ENCODE peak calls at places on chromosomes 11 and 22, in four cellular contexts. One of them, this sample, is unnamed.

GRCh38 chr11:15580056-15580774 is 465.5 kb downstream of the INSC start:
- DNase-seq in A549: no peak
- DNase-seq in GM12878: no peak
- DNase-seq in K562: peak; percentile 75
- DNase-seq in this sample: no peak

GRCh38 chr11:33919645-33920044 is 27.8 kb upstream of the LMO2 start:
- DNase-seq in A549: no peak
- DNase-seq in K562: no peak
- DNase-seq in GM12878: no peak
- DNase-seq in this sample: no peak

GRCh38 chr11:1281974-1282365 is 27.5 kb downstream of the TOLLIP start:
- DNase-seq in A549: no peak
- DNase-seq in K562: no peak
- DNase-seq in GM12878: no peak
- DNase-seq in this sample: no peak

GRCh38 chr22:41001722-41002122 is 50.5 kb downstream of the RBX1 start:
- DNase-seq in A549: peak; percentile 34
- DNase-seq in GM12878: no peak
- DNase-seq in K562: no peak
- DNase-seq in this sample: peak; percentile 44

GRCh38 chr22:32558681-32559355 is 84.2 kb downstream of the FBXO7 start:
- DNase-seq in GM12878: no peak
- DNase-seq in A549: peak; percentile 86
- DNase-seq in K562: no peak
- DNase-seq in this sample: peak; percentile 79

GRCh38 chr22:45159652-45160462 is 3.9 kb upstream of the NUP50 start:
- DNase-seq in K562: peak; percentile 17
- DNase-seq in A549: peak; percentile 22
- DNase-seq in GM12878: no peak
- DNase-seq in this sample: peak; percentile 38

GRCh38 chr11:62548545-62549335 is 2.1 kb upstream of the AHNAK start:
- DNase-seq in A549: peak; percentile 56
- DNase-seq in GM12878: no peak
- DNase-seq in K562: peak; percentile 52
- DNase-seq in this sample: no peak

GRCh38 chr11:74822187-74822586 is 73.5 kb downstream of the RNF169 start:
- DNase-seq in A549: no peak
- DNase-seq in GM12878: no peak
- DNase-seq in K562: no peak
- DNase-seq in this sample: peak; percentile 94

GRCh38 chr22:48039326-48039725 is 1276.9 kb downstream of the TBC1D22A start:
- DNase-seq in A549: no peak
- DNase-seq in K562: no peak
- DNase-seq in GM12878: no peak
- DNase-seq in this sample: no peak

GRCh38 chr22:42692239-42693054 is 28.2 kb downstream of the A4GALT start:
- DNase-seq in K562: no peak
- DNase-seq in A549: peak; percentile 38
- DNase-seq in GM12878: no peak
- DNase-seq in this sample: no peak

GRCh38 chr22:20560716-20561115 is 53.3 kb downstream of the MED15 start:
- DNase-seq in GM12878: no peak
- DNase-seq in A549: no peak
- DNase-seq in K562: no peak
- DNase-seq in this sample: no peak

GRCh38 chr11:35064114-35064800 is 74.7 kb upstream of the CD44 start:
- DNase-seq in A549: no peak
- DNase-seq in K562: no peak
- DNase-seq in GM12878: no peak
- DNase-seq in this sample: peak; percentile 59

GRCh38 chr11:46666982-46667590 is 33.3 kb downstream of the ARHGAP1 start:
- DNase-seq in K562: no peak
- DNase-seq in A549: no peak
- DNase-seq in GM12878: no peak
- DNase-seq in this sample: no peak

GRCh38 chr11:58006940-58007339 is 16.7 kb upstream of the OR9Q1 start:
- DNase-seq in A549: no peak
- DNase-seq in K562: no peak
- DNase-seq in GM12878: no peak
- DNase-seq in this sample: peak; percentile 78

GRCh38 chr11:111569476-111569875 is 29.0 kb downstream of the LAYN start:
- DNase-seq in A549: no peak
- DNase-seq in GM12878: no peak
- DNase-seq in K562: no peak
- DNase-seq in this sample: peak; percentile 32

GRCh38 chr11:97814325-97814959 is 1206.3 kb upstream of the CNTN5 start:
- DNase-seq in A549: no peak
- DNase-seq in K562: peak; percentile 11
- DNase-seq in GM12878: no peak
- DNase-seq in this sample: no peak

GRCh38 chr22:37930270-37930951 is 23.0 kb downstream of the C22orf23 start:
- DNase-seq in A549: peak; percentile 28
- DNase-seq in GM12878: no peak
- DNase-seq in K562: no peak
- DNase-seq in this sample: peak; percentile 14

GRCh38 chr11:19577849-19578619 is 134.6 kb upstream of the NAV2 start:
- DNase-seq in A549: no peak
- DNase-seq in K562: no peak
- DNase-seq in GM12878: no peak
- DNase-seq in this sample: peak; percentile 66

GRCh38 chr22:27896251-27896650 is 22.8 kb downstream of the PITPNB start:
- DNase-seq in K562: no peak
- DNase-seq in GM12878: peak; percentile 53
- DNase-seq in A549: no peak
- DNase-seq in this sample: no peak

GRCh38 chr11:26860411-26860810 is 133.5 kb upstream of the FIBIN start:
- DNase-seq in A549: no peak
- DNase-seq in GM12878: no peak
- DNase-seq in K562: no peak
- DNase-seq in this sample: no peak

GRCh38 chr11:79600747-79601146 is 159.9 kb upstream of the TENM4 start:
- DNase-seq in GM12878: no peak
- DNase-seq in K562: no peak
- DNase-seq in A549: no peak
- DNase-seq in this sample: no peak

GRCh38 chr22:44521326-44521725 is 23.3 kb upstream of the RTL6 start:
- DNase-seq in GM12878: no peak
- DNase-seq in A549: no peak
- DNase-seq in K562: no peak
- DNase-seq in this sample: no peak

GRCh38 chr22:24952837-24953293 is 349 bp downstream of the KIAA1671 start:
- DNase-seq in K562: no peak
- DNase-seq in A549: peak; percentile 67
- DNase-seq in GM12878: no peak
- DNase-seq in this sample: peak; percentile 7

GRCh38 chr22:31229402-31230140 is 17.5 kb downstream of the LIMK2 start:
- DNase-seq in K562: peak; percentile 32
- DNase-seq in A549: no peak
- DNase-seq in GM12878: no peak
- DNase-seq in this sample: peak; percentile 48

GRCh38 chr22:31228425-31228824 is 16.3 kb downstream of the LIMK2 start:
- DNase-seq in GM12878: no peak
- DNase-seq in A549: no peak
- DNase-seq in K562: no peak
- DNase-seq in this sample: no peak

GRCh38 chr22:31230155-31230870 is 18.2 kb downstream of the LIMK2 start:
- DNase-seq in A549: no peak
- DNase-seq in K562: no peak
- DNase-seq in GM12878: peak; percentile 57
- DNase-seq in this sample: peak; percentile 44

GRCh38 chr22:31233001-31233400 is 20.9 kb downstream of the LIMK2 start:
- DNase-seq in GM12878: no peak
- DNase-seq in K562: no peak
- DNase-seq in A549: no peak
- DNase-seq in this sample: no peak

GRCh38 chr22:31230871-31231621 is 18.9 kb downstream of the LIMK2 start:
- DNase-seq in A549: peak; percentile 40
- DNase-seq in K562: peak; percentile 61
- DNase-seq in GM12878: no peak
- DNase-seq in this sample: peak; percentile 74
- TF ChIP-seq ELK1 in A549: no peak
- TF ChIP-seq ELK1 in K562: no peak
- TF ChIP-seq ELK1 in GM12878: no peak
- TF ChIP-seq ELK1 in this sample: no peak

GRCh38 chr11:114025329-114025907 is 34.1 kb upstream of the ZBTB16 start:
- DNase-seq in A549: no peak
- DNase-seq in K562: no peak
- DNase-seq in GM12878: no peak
- DNase-seq in this sample: no peak

GRCh38 chr11:114027941-114028340 is 31.6 kb upstream of the ZBTB16 start:
- DNase-seq in GM12878: no peak
- DNase-seq in A549: no peak
- DNase-seq in K562: no peak
- DNase-seq in this sample: no peak

GRCh38 chr11:114031599-114032320 is 27.8 kb upstream of the ZBTB16 start:
- DNase-seq in GM12878: no peak
- DNase-seq in A549: no peak
- DNase-seq in K562: no peak
- DNase-seq in this sample: no peak

GRCh38 chr11:114027396-114027795 is 32.1 kb upstream of the ZBTB16 start:
- DNase-seq in GM12878: no peak
- DNase-seq in A549: no peak
- DNase-seq in K562: no peak
- DNase-seq in this sample: no peak

DNA sequence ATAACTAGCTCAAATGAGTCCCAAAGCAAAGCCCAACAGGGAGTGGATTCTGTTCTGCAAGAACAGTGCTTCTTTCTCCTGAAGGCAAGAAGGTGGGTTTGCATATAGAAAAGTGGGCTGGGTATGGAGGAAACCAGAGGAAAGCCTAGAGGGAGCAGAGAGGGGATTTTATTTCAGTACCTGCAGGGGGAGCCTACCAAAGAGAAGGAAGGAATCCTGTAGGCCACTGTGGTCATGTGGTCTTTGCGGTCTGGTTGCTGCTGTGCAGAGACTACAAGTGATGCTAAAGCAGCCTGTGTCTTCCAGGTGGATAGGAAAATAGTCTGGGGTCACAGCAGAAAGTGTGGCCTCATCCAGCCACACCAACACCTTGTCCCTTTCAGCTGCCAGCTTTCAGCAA is 33.2 kb upstream of the ZBTB16 start:
- DNase-seq in A549: peak; percentile 18
- DNase-seq in K562: peak; percentile 24
- DNase-seq in GM12878: no peak
- DNase-seq in this sample: no peak
- TF ChIP-seq ELK1 in A549: no peak
- TF ChIP-seq ELK1 in K562: no peak
- TF ChIP-seq ELK1 in GM12878: no peak
- TF ChIP-seq ELK1 in this sample: no peak

GRCh38 chr11:132037961-132038360 is 667.5 kb downstream of the NTM start:
- DNase-seq in A549: no peak
- DNase-seq in K562: no peak
- DNase-seq in GM12878: no peak
- DNase-seq in this sample: no peak

GRCh38 chr11:132039521-132039920 is 669.1 kb downstream of the NTM start:
- DNase-seq in K562: no peak
- DNase-seq in GM12878: no peak
- DNase-seq in A549: no peak
- DNase-seq in this sample: no peak

GRCh38 chr11:132036751-132037466 is 666.5 kb downstream of the NTM start:
- DNase-seq in A549: no peak
- DNase-seq in GM12878: no peak
- DNase-seq in K562: no peak
- DNase-seq in this sample: peak; percentile 58

GRCh38 chr11:132035736-132036135 is 665.3 kb downstream of the NTM start:
- DNase-seq in A549: no peak
- DNase-seq in GM12878: no peak
- DNase-seq in K562: no peak
- DNase-seq in this sample: no peak

DNA sequence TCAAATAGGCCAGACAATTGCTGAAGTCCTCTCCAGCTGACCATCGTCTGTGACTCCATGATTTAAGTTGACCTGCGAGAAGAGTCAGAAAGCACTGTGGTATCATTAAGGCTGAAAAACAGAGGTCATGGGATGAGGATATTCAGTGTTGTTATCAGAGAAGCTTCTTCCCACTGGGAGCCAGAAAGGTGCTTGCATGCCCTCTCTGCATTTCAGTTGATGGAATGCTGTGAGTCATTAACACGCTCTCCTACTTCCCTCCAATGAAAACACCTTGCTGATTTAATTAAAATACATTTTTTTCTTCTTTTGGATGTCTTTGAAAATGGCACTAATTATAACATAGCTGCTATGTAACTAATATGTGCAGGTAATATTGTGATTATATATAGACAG is 667.0 kb downstream of the NTM start:
- DNase-seq in A549: no peak
- DNase-seq in K562: no peak
- DNase-seq in GM12878: no peak
- DNase-seq in this sample: no peak
- TF ChIP-seq ELK1 in A549: no peak
- TF ChIP-seq ELK1 in K562: no peak
- TF ChIP-seq ELK1 in GM12878: no peak
- TF ChIP-seq ELK1 in this sample: no peak

GRCh38 chr22:29301716-29302401 is 4.6 kb upstream of the GAS2L1 start:
- DNase-seq in A549: no peak
- DNase-seq in K562: no peak
- DNase-seq in GM12878: no peak
- DNase-seq in this sample: no peak

GRCh38 chr22:29299136-29299900 is 7.1 kb upstream of the GAS2L1 start:
- DNase-seq in A549: no peak
- DNase-seq in K562: no peak
- DNase-seq in GM12878: no peak
- DNase-seq in this sample: no peak

GRCh38 chr22:29302402-29302680 is 4.1 kb upstream of the GAS2L1 start:
- DNase-seq in A549: no peak
- DNase-seq in GM12878: no peak
- DNase-seq in K562: no peak
- DNase-seq in this sample: no peak

GRCh38 chr22:29300467-29300806 is 6.0 kb upstream of the GAS2L1 start:
- DNase-seq in GM12878: no peak
- DNase-seq in A549: no peak
- DNase-seq in K562: no peak
- DNase-seq in this sample: no peak

DNA sequence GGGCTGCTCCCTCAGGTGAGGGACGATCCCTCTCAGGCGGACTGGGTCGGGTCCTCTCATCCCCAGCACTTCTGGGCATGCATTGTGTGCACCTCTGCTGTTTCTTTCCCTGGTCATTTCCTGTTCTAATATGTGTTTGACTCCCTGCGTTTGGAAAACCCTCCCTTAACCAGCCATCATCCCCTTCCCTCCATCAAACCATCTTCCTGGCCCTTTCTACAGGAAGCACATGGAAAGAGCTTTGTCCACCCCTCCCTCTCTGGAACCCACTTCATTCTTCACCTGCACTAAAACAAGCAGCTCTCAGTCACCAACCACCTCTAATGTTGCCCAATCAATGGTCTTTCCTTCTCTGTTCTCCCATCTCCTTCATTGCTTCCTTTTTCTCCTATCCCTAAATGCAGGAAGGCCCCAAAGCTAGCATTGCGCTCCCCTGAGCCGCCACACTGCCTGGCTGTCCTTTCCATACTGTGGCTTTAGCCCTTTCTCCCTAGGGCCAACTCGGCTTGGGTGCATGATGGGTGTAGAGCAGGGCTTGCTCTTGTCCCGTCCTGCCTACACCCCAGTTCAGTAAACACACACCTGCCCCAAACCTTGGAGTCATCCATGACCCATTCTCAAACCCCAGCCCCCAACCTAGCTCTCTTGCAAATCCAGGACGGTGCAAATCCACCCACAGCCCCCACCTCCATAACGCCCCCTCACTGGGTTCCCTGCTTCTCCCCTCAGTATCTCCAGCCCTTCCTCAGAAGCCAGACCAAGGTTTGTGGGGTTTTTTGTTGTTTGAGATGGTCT is 5.4 kb upstream of the GAS2L1 start:
- DNase-seq in K562: no peak
- DNase-seq in A549: no peak
- DNase-seq in GM12878: no peak
- DNase-seq in this sample: no peak
- TF ChIP-seq ELK1 in K562: no peak
- TF ChIP-seq ELK1 in A549: no peak
- TF ChIP-seq ELK1 in GM12878: no peak
- TF ChIP-seq ELK1 in this sample: no peak